ENCODE peak calls at places on chromosomes 2 and 18, in seven cellular contexts. K, U, T, E, I, P and O are unnamed samples.

GRCh38 chr2:78999410-78999809 is 26.1 kb upstream of the REG3G start:
- DNase-seq in K (no peak), U (peak), T (no peak), E (peak), I (peak), P (no peak), O (peak)

GRCh38 chr2:80496770-80497169 is 192.2 kb upstream of the LRRTM1 start:
- DNase-seq in K (no peak), U (peak), T (no peak), E (peak), I (peak), P (no peak), O (peak)

GRCh38 chr2:179550214-179550613 is 285.6 kb upstream of the SESTD1 start:
- DNase-seq in K (no peak), U (no peak), T (no peak), E (no peak), I (no peak), P (no peak), O (no peak)

GRCh38 chr2:66576381-66577330 is 141.7 kb downstream of the MEIS1 start:
- DNase-seq in K (no peak), U (peak), T (peak), E (peak), I (peak), P (no peak), O (no peak)

GRCh38 chr2:15594291-15595256 is 2.9 kb downstream of the DDX1 start:
- DNase-seq in K (no peak), U (no peak), T (no peak), E (no peak), I (no peak), P (no peak), O (no peak)

GRCh38 chr18:59276047-59276446 is 2.8 kb upstream of the RAX start:
- DNase-seq in K (no peak), U (no peak), T (no peak), E (no peak), I (no peak), P (no peak), O (no peak)

GRCh38 chr2:73268831-73269685 is 15.2 kb downstream of the FBXO41 start:
- DNase-seq in K (peak), U (peak), T (no peak), E (peak), I (peak), P (peak), O (peak)

GRCh38 chr2:73035899-73036778 is 35.4 kb downstream of the SFXN5 start:
- DNase-seq in K (no peak), U (no peak), T (no peak), E (peak), I (no peak), P (no peak), O (no peak)

GRCh38 chr2:43636616-43637015 is 444 bp upstream of the PLEKHH2 start:
- DNase-seq in K (no peak), U (no peak), T (no peak), E (no peak), I (no peak), P (no peak), O (no peak)

GRCh38 chr2:160491922-160492371 is 1.7 kb downstream of the RBMS1 start:
- DNase-seq in K (no peak), U (peak), T (no peak), E (peak), I (peak), P (no peak), O (peak)

GRCh38 chr2:147081826-147082225 is 763.0 kb upstream of the ACVR2A start:
- DNase-seq in K (no peak), U (no peak), T (no peak), E (no peak), I (peak), P (no peak), O (no peak)

GRCh38 chr18:902179-902718 is 2.4 kb upstream of the ADCYAP1 start:
- DNase-seq in K (no peak), U (peak), T (no peak), E (peak), I (peak), P (no peak), O (no peak)

GRCh38 chr2:187519419-187520120 is 34.7 kb downstream of the TFPI start:
- DNase-seq in K (no peak), U (no peak), T (no peak), E (no peak), I (no peak), P (no peak), O (no peak)

GRCh38 chr18:9803698-9804516 is 81.9 kb upstream of the TXNDC2 start:
- DNase-seq in K (no peak), U (no peak), T (no peak), E (no peak), I (no peak), P (no peak), O (no peak)

GRCh38 chr2:240506406-240507059 is 51.3 kb downstream of the ANKMY1 start:
- DNase-seq in K (no peak), U (no peak), T (no peak), E (no peak), I (no peak), P (no peak), O (no peak)

GRCh38 chr2:190266314-190266713 is 53.3 kb downstream of the HIBCH start:
- DNase-seq in K (no peak), U (no peak), T (no peak), E (no peak), I (no peak), P (no peak), O (no peak)

GRCh38 chr18:2602844-2603243 is 31.5 kb downstream of the NDC80 start:
- DNase-seq in K (no peak), U (no peak), T (no peak), E (no peak), I (no peak), P (no peak), O (no peak)

GRCh38 chr2:144516417-144516980 is 3.4 kb downstream of the ZEB2 start:
- DNase-seq in K (no peak), U (no peak), T (no peak), E (peak), I (peak), P (peak), O (no peak)

GRCh38 chr2:229634574-229635185 is 79.7 kb downstream of the DNER start:
- DNase-seq in K (no peak), U (no peak), T (peak), E (no peak), I (no peak), P (no peak), O (no peak)

GRCh38 chr2:575728-576237 is 101.4 kb downstream of the TMEM18 start:
- DNase-seq in K (no peak), U (no peak), T (no peak), E (no peak), I (no peak), P (no peak), O (no peak)

GRCh38 chr2:223465793-223466192 is 136.4 kb downstream of the SCG2 start:
- DNase-seq in K (no peak), U (peak), T (no peak), E (peak), I (peak), P (peak), O (no peak)

GRCh38 chr2:32489061-32489460 is 132.2 kb downstream of the BIRC6 start:
- DNase-seq in K (no peak), U (no peak), T (no peak), E (no peak), I (no peak), P (no peak), O (no peak)

GRCh38 chr2:75067506-75067905 is 109.1 kb downstream of the POLE4 start:
- DNase-seq in K (no peak), U (no peak), T (no peak), E (no peak), I (no peak), P (no peak), O (no peak)

GRCh38 chr2:221943078-221943810 is 355.6 kb downstream of the PAX3 start:
- DNase-seq in K (no peak), U (peak), T (no peak), E (peak), I (peak), P (no peak), O (no peak)

GRCh38 chr2:128408349-128409305 is 90.0 kb upstream of the HS6ST1 start:
- DNase-seq in K (no peak), U (peak), T (no peak), E (no peak), I (peak), P (peak), O (no peak)

GRCh38 chr2:64609229-64609994 is 44.3 kb downstream of the SERTAD2 start:
- DNase-seq in K (peak), U (peak), T (peak), E (peak), I (peak), P (peak), O (peak)

GRCh38 chr18:48238636-48239035 is 170.5 kb downstream of the ZBTB7C start:
- DNase-seq in K (no peak), U (no peak), T (no peak), E (no peak), I (no peak), P (no peak), O (no peak)

GRCh38 chr2:42809876-42810125 is 17.4 kb upstream of the HAAO start:
- DNase-seq in K (peak), U (no peak), T (peak), E (peak), I (no peak), P (peak), O (peak)

GRCh38 chr2:188293601-188294482 is 2.2 kb downstream of the GULP1 start:
- DNase-seq in K (no peak), U (peak), T (no peak), E (peak), I (peak), P (peak), O (peak)

GRCh38 chr2:31233216-31233615 is 736 bp upstream of the EHD3 start:
- DNase-seq in K (no peak), U (no peak), T (no peak), E (no peak), I (no peak), P (no peak), O (no peak)

GRCh38 chr18:50283469-50284209 is 2.3 kb upstream of the MBD1 start:
- DNase-seq in K (no peak), U (no peak), T (no peak), E (no peak), I (no peak), P (no peak), O (no peak)

GRCh38 chr2:23589739-23590138 is 204.8 kb downstream of the KLHL29 start:
- DNase-seq in K (no peak), U (no peak), T (no peak), E (no peak), I (no peak), P (no peak), O (no peak)

GRCh38 chr2:45765007-45765767 is 113.7 kb downstream of the PRKCE start:
- DNase-seq in K (no peak), U (peak), T (no peak), E (no peak), I (no peak), P (no peak), O (no peak)

GRCh38 chr18:72973831-72974230 is 106.0 kb upstream of the NETO1 start:
- DNase-seq in K (no peak), U (no peak), T (no peak), E (no peak), I (no peak), P (no peak), O (peak)

GRCh38 chr2:239894276-239894675 is 130.9 kb downstream of the NDUFA10 start:
- DNase-seq in K (no peak), U (no peak), T (no peak), E (no peak), I (no peak), P (no peak), O (no peak)

GRCh38 chr2:23637011-23637778 is 252.2 kb downstream of the KLHL29 start:
- DNase-seq in K (no peak), U (peak), T (no peak), E (no peak), I (peak), P (no peak), O (no peak)